ENCODE peak calls at places on chromosomes 5 and 9, in four cellular contexts. One of them, this sample, is unnamed.

GRCh38 chr9:37635808-37636207 is 14.9 kb upstream of the FRMPD1 start:
- DNase-seq in IMR-90: no peak
- DNase-seq in H9: no peak
- DNase-seq in H1: no peak
- DNase-seq in this sample: no peak

GRCh38 chr5:151684690-151685361 is 1.9 kb downstream of the SPARC start:
- DNase-seq in IMR-90: peak
- DNase-seq in H9: peak
- DNase-seq in H1: peak
- DNase-seq in this sample: peak

GRCh38 chr5:119389288-119390065 is 33.7 kb downstream of the TNFAIP8 start:
- DNase-seq in IMR-90: peak
- DNase-seq in H9: no peak
- DNase-seq in H1: no peak
- DNase-seq in this sample: no peak

GRCh38 chr9:89426389-89426961 is 71.4 kb downstream of the SEMA4D start:
- DNase-seq in IMR-90: no peak
- DNase-seq in H9: no peak
- DNase-seq in H1: no peak
- DNase-seq in this sample: no peak

GRCh38 chr9:95273369-95274051 is 44.0 kb downstream of the FANCC start:
- DNase-seq in IMR-90: no peak
- DNase-seq in H9: no peak
- DNase-seq in H1: no peak
- DNase-seq in this sample: no peak

GRCh38 chr9:81374881-81375280 is 314.5 kb downstream of the TLE1 start:
- DNase-seq in IMR-90: peak
- DNase-seq in H9: no peak
- DNase-seq in H1: no peak
- DNase-seq in this sample: peak

GRCh38 chr9:94874316-94874715 is 147.8 kb downstream of the AOPEP start:
- DNase-seq in IMR-90: peak
- DNase-seq in H9: no peak
- DNase-seq in H1: no peak
- DNase-seq in this sample: no peak

GRCh38 chr5:97478513-97478912 is 295.5 kb upstream of the RIOK2 start:
- DNase-seq in IMR-90: no peak
- DNase-seq in H9: no peak
- DNase-seq in H1: no peak
- DNase-seq in this sample: no peak

GRCh38 chr9:84993105-84993504 is 323.6 kb downstream of the NTRK2 start:
- DNase-seq in IMR-90: no peak
- DNase-seq in H9: no peak
- DNase-seq in H1: no peak
- DNase-seq in this sample: peak

GRCh38 chr9:107737987-107738743 is 248.6 kb upstream of the KLF4 start:
- DNase-seq in IMR-90: peak
- DNase-seq in H9: no peak
- DNase-seq in H1: no peak
- DNase-seq in this sample: no peak

GRCh38 chr9:98972641-98973545 is 29.2 kb downstream of the COL15A1 start:
- DNase-seq in IMR-90: no peak
- DNase-seq in H9: no peak
- DNase-seq in H1: no peak
- DNase-seq in this sample: no peak

GRCh38 chr9:20380546-20380945 is 241.8 kb downstream of the MLLT3 start:
- DNase-seq in IMR-90: no peak
- DNase-seq in H9: no peak
- DNase-seq in H1: no peak
- DNase-seq in this sample: no peak

GRCh38 chr5:174275959-174276358 is 230.5 kb downstream of the NSG2 start:
- DNase-seq in IMR-90: no peak
- DNase-seq in H9: no peak
- DNase-seq in H1: no peak
- DNase-seq in this sample: no peak

GRCh38 chr5:125011419-125011818 is 265.0 kb upstream of the ZNF608 start:
- DNase-seq in IMR-90: no peak
- DNase-seq in H9: no peak
- DNase-seq in H1: no peak
- DNase-seq in this sample: no peak

GRCh38 chr5:145225529-145225928 is 609.6 kb downstream of the PRELID2 start:
- DNase-seq in IMR-90: no peak
- DNase-seq in H9: no peak
- DNase-seq in H1: no peak
- DNase-seq in this sample: no peak

GRCh38 chr5:67209141-67209771 is 12.7 kb upstream of the CD180 start:
- DNase-seq in IMR-90: peak
- DNase-seq in H9: peak
- DNase-seq in H1: peak
- DNase-seq in this sample: peak

GRCh38 chr5:158979749-158980521 is 119.8 kb downstream of the EBF1 start:
- DNase-seq in IMR-90: peak
- DNase-seq in H9: no peak
- DNase-seq in H1: no peak
- DNase-seq in this sample: peak

GRCh38 chr9:88605500-88606172 is 70.7 kb downstream of the NXNL2 start:
- DNase-seq in IMR-90: peak
- DNase-seq in H9: no peak
- DNase-seq in H1: no peak
- DNase-seq in this sample: no peak

GRCh38 chr5:150544606-150545219 is 36.8 kb downstream of the NDST1 start:
- DNase-seq in IMR-90: peak
- DNase-seq in H9: peak
- DNase-seq in H1: peak
- DNase-seq in this sample: peak

GRCh38 chr5:134526483-134527155 is 1.1 kb downstream of the JADE2 start:
- DNase-seq in IMR-90: no peak
- DNase-seq in H9: peak
- DNase-seq in H1: no peak
- DNase-seq in this sample: peak

GRCh38 chr5:168672888-168673287 is 93.7 kb upstream of the PANK3 start:
- DNase-seq in IMR-90: no peak
- DNase-seq in H9: no peak
- DNase-seq in H1: no peak
- DNase-seq in this sample: no peak

GRCh38 chr5:2093859-2094615 is 211.3 kb upstream of the IRX4 start:
- DNase-seq in IMR-90: no peak
- DNase-seq in H9: no peak
- DNase-seq in H1: no peak
- DNase-seq in this sample: no peak

GRCh38 chr9:2014148-2014547 is 999 bp upstream of the SMARCA2 start:
- DNase-seq in IMR-90: no peak
- DNase-seq in H9: no peak
- DNase-seq in H1: no peak
- DNase-seq in this sample: no peak

GRCh38 chr9:91258448-91258847 is 103.3 kb downstream of the AUH start:
- DNase-seq in IMR-90: no peak
- DNase-seq in H9: no peak
- DNase-seq in H1: no peak
- DNase-seq in this sample: no peak

GRCh38 chr9:64128572-64128971 is 1156.4 kb downstream of the FOXD4L5 start:
- DNase-seq in IMR-90: no peak
- DNase-seq in H9: no peak
- DNase-seq in H1: no peak
- DNase-seq in this sample: no peak

GRCh38 chr9:33329996-33330395 is 39.7 kb downstream of the NFX1 start:
- DNase-seq in IMR-90: peak
- DNase-seq in H9: no peak
- DNase-seq in H1: no peak
- DNase-seq in this sample: no peak

GRCh38 chr5:159459951-159460538 is 129.8 kb upstream of the IL12B start:
- DNase-seq in IMR-90: peak
- DNase-seq in H9: no peak
- DNase-seq in H1: no peak
- DNase-seq in this sample: no peak

GRCh38 chr9:68775003-68775730 is 70.1 kb downstream of the PIP5K1B start:
- DNase-seq in IMR-90: peak
- DNase-seq in H9: no peak
- DNase-seq in H1: no peak
- DNase-seq in this sample: no peak

GRCh38 chr5:126594676-126595485 is at the start of gene ALDH7A1:
- DNase-seq in IMR-90: no peak
- DNase-seq in H9: peak
- DNase-seq in H1: peak
- DNase-seq in this sample: peak

GRCh38 chr9:105735366-105735765 is 41.0 kb downstream of the TMEM38B start:
- DNase-seq in IMR-90: no peak
- DNase-seq in H9: no peak
- DNase-seq in H1: no peak
- DNase-seq in this sample: no peak

GRCh38 chr9:91199739-91200497 is 161.8 kb downstream of the AUH start:
- DNase-seq in IMR-90: no peak
- DNase-seq in H9: no peak
- DNase-seq in H1: no peak
- DNase-seq in this sample: no peak

GRCh38 chr9:33908114-33908513 is 91.2 kb downstream of the UBE2R2 start:
- DNase-seq in IMR-90: no peak
- DNase-seq in H9: no peak
- DNase-seq in H1: no peak
- DNase-seq in this sample: peak

GRCh38 chr5:50663636-50664035 is 2.8 kb upstream of the PARP8 start:
- DNase-seq in IMR-90: no peak
- DNase-seq in H9: no peak
- DNase-seq in H1: no peak
- DNase-seq in this sample: no peak

GRCh38 chr5:103505581-103506305 is 56.8 kb downstream of the NUDT12 start:
- DNase-seq in IMR-90: peak
- DNase-seq in H9: no peak
- DNase-seq in H1: no peak
- DNase-seq in this sample: no peak
- H4K5ac ChIP-seq in IMR-90: no peak
- H4K5ac ChIP-seq in H9: no peak
- H4K5ac ChIP-seq in H1: no peak
- H4K5ac ChIP-seq in this sample: no peak

GRCh38 chr5:139705655-139706587 is 57.8 kb downstream of the CXXC5 start:
- DNase-seq in IMR-90: no peak
- DNase-seq in H9: no peak
- DNase-seq in H1: no peak
- DNase-seq in this sample: no peak
- H4K5ac ChIP-seq in IMR-90: no peak
- H4K5ac ChIP-seq in H9: no peak
- H4K5ac ChIP-seq in H1: no peak
- H4K5ac ChIP-seq in this sample: no peak

DNA sequence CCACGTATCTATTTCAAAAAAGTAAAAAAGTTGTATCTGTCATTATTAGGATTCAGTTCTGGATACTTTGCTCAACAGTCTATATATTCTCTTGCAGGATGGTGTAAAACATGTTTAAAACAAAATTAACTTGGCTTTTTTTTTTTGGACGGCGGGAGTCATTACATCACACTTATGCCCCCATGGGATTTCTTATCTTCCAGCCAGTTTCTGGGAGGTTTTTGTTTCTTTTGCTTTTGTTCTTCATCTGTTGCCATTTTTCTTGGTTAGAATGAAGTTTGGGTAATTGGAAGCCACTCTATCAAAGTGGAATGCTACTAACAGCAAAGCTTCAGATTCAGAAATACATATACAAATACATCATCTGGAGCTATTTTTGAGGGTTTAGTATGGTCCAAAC is 1.8 kb upstream of the STARD4 start:
- DNase-seq in IMR-90: no peak
- DNase-seq in H9: no peak
- DNase-seq in H1: no peak
- DNase-seq in this sample: no peak
- H4K5ac ChIP-seq in IMR-90: no peak
- H4K5ac ChIP-seq in H9: no peak
- H4K5ac ChIP-seq in H1: peak
- H4K5ac ChIP-seq in this sample: no peak

GRCh38 chr5:171714851-171715250 is 70.8 kb upstream of the SMIM23 start:
- DNase-seq in IMR-90: no peak
- DNase-seq in H9: peak
- DNase-seq in H1: no peak
- DNase-seq in this sample: no peak
- H4K5ac ChIP-seq in IMR-90: no peak
- H4K5ac ChIP-seq in H9: no peak
- H4K5ac ChIP-seq in H1: no peak
- H4K5ac ChIP-seq in this sample: no peak

GRCh38 chr9:126611188-126611587 is 2.5 kb upstream of the LMX1B start:
- DNase-seq in IMR-90: no peak
- DNase-seq in H9: no peak
- DNase-seq in H1: no peak
- DNase-seq in this sample: no peak
- H4K5ac ChIP-seq in IMR-90: no peak
- H4K5ac ChIP-seq in H9: no peak
- H4K5ac ChIP-seq in H1: no peak
- H4K5ac ChIP-seq in this sample: no peak

DNA sequence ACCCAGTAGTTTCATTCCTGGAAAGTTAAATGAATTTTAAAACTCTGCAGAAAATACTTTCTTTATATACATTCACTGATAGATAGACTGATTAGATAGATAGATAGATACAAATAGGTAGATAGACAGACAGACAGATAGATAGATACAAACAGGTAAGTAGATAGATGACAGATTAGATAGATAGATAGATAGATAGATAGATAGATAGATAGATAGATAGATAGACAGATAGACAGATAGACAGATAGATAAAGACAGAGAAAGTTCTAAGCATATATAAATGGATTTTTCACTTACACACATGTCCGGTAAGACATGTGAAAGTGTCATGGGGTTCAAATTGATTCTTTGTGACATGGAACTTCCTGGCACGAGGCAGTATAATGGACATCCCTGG is 349.7 kb downstream of the CDK5RAP2 start:
- DNase-seq in IMR-90: no peak
- DNase-seq in H9: no peak
- DNase-seq in H1: no peak
- DNase-seq in this sample: no peak
- H4K5ac ChIP-seq in IMR-90: no peak
- H4K5ac ChIP-seq in H9: no peak
- H4K5ac ChIP-seq in H1: no peak
- H4K5ac ChIP-seq in this sample: no peak

GRCh38 chr5:77180167-77181081 is 30.1 kb upstream of the PDE8B start:
- DNase-seq in IMR-90: no peak
- DNase-seq in H9: no peak
- DNase-seq in H1: no peak
- DNase-seq in this sample: no peak
- H4K5ac ChIP-seq in IMR-90: no peak
- H4K5ac ChIP-seq in H9: no peak
- H4K5ac ChIP-seq in H1: no peak
- H4K5ac ChIP-seq in this sample: no peak

DNA sequence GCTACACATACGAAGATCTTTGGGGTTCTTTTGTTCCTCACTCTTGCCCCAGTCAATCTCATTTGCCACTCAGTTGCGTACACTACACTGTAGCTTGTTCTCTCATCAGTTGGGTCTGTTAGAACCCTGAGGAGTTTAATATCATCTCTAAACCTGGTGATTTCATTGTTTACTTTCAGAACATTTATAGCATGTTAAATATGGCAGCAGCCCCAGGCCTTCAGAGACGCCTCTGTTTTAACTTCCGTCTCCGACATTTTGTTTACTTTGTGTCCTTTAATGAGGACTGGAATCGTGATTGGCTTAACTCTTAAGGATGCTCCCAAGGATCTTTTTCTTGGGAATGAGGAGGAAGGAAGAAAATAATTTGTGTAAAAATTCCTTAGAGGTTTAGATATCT is 510.1 kb downstream of the NR2F1-AS1 start:
- DNase-seq in IMR-90: no peak
- DNase-seq in H9: no peak
- DNase-seq in H1: no peak
- DNase-seq in this sample: no peak
- H4K5ac ChIP-seq in IMR-90: peak
- H4K5ac ChIP-seq in H9: no peak
- H4K5ac ChIP-seq in H1: no peak
- H4K5ac ChIP-seq in this sample: no peak

This sample was measured in mesendoderm.